ENCODE peak calls at places on chromosome 17, in eight cellular contexts. F is neural progenitor cell, W is left ventricle myocardium inferior, D is mammary epithelial cell, C is uterus, B is A549, S is tibial artery, V is mesenchymal stem cell. A is an unnamed sample.

GRCh38 chr17:12035713-12036112 is 15.0 kb downstream of the MAP2K4 start:
- DNase-seq in F (no peak), W (no peak), D (no peak), C (no peak), B (no peak), S (no peak), V (no peak), A (no peak)

GRCh38 chr17:19426631-19427030 is 15.6 kb downstream of the RNF112 start:
- DNase-seq in F (no peak), W (no peak), D (no peak), C (no peak), B (no peak), S (no peak), V (no peak), A (no peak)

GRCh38 chr17:9907883-9908648 is 3.0 kb upstream of the RCVRN start:
- DNase-seq in F (no peak), W (no peak), D (no peak), C (no peak), B (peak; percentile 57), S (no peak), V (peak; percentile 82), A (no peak)

GRCh38 chr17:8005357-8005756 is 2.9 kb downstream of the GUCY2D start:
- DNase-seq in F (no peak), W (no peak), D (no peak), C (no peak), B (no peak), S (no peak), V (no peak), A (no peak)

GRCh38 chr17:47726796-47727703 is 6.0 kb upstream of the TBX21 start:
- DNase-seq in F (no peak), W (no peak), D (no peak), C (no peak), B (no peak), S (no peak), V (no peak), A (no peak)

GRCh38 chr17:27349540-27350021 is 55.7 kb downstream of the WSB1 start:
- DNase-seq in F (no peak), W (no peak), D (no peak), C (no peak), B (no peak), S (no peak), V (no peak), A (no peak)

GRCh38 chr17:21511368-21512195 is 135.4 kb downstream of the KCNJ12 start:
- DNase-seq in F (peak; percentile 94), W (peak; percentile 86), D (peak; percentile 66), C (peak; percentile 84), B (peak; percentile 87), S (peak; percentile 90), V (peak; percentile 77), A (peak; percentile 60)

GRCh38 chr17:13182450-13182849 is 164.6 kb upstream of the ELAC2 start:
- DNase-seq in F (no peak), W (no peak), D (no peak), C (no peak), B (no peak), S (no peak), V (no peak), A (no peak)

GRCh38 chr17:50270430-50271172 is 3.7 kb upstream of the TMEM92 start:
- DNase-seq in F (peak; percentile 50), W (no peak), D (no peak), C (peak; percentile 71), B (no peak), S (peak; percentile 76), V (peak; percentile 89), A (no peak)

GRCh38 chr17:46003907-46004748 is 5.1 kb downstream of the STH start:
- DNase-seq in F (no peak), W (peak; percentile 50), D (no peak), C (no peak), B (no peak), S (peak; percentile 73), V (no peak), A (no peak)

GRCh38 chr17:17929655-17930380 is 42.4 kb downstream of the TOM1L2 start:
- DNase-seq in F (no peak), W (no peak), D (no peak), C (no peak), B (no peak), S (no peak), V (no peak), A (no peak)

GRCh38 chr17:64202683-64203430 is 60.2 kb downstream of the TEX2 start:
- DNase-seq in F (peak; percentile 29), W (no peak), D (peak; percentile 83), C (no peak), B (no peak), S (no peak), V (peak; percentile 72), A (no peak)

GRCh38 chr17:74210191-74211140 is 2.9 kb upstream of the TTYH2 start:
- DNase-seq in F (peak; percentile 67), W (peak; percentile 69), D (peak; percentile 53), C (peak; percentile 61), B (peak; percentile 69), S (peak; percentile 79), V (peak; percentile 78), A (no peak)

GRCh38 chr17:12927001-12927400 is 90.8 kb downstream of the ELAC2 start:
- DNase-seq in F (no peak), W (no peak), D (no peak), C (no peak), B (no peak), S (no peak), V (no peak), A (no peak)

DNA sequence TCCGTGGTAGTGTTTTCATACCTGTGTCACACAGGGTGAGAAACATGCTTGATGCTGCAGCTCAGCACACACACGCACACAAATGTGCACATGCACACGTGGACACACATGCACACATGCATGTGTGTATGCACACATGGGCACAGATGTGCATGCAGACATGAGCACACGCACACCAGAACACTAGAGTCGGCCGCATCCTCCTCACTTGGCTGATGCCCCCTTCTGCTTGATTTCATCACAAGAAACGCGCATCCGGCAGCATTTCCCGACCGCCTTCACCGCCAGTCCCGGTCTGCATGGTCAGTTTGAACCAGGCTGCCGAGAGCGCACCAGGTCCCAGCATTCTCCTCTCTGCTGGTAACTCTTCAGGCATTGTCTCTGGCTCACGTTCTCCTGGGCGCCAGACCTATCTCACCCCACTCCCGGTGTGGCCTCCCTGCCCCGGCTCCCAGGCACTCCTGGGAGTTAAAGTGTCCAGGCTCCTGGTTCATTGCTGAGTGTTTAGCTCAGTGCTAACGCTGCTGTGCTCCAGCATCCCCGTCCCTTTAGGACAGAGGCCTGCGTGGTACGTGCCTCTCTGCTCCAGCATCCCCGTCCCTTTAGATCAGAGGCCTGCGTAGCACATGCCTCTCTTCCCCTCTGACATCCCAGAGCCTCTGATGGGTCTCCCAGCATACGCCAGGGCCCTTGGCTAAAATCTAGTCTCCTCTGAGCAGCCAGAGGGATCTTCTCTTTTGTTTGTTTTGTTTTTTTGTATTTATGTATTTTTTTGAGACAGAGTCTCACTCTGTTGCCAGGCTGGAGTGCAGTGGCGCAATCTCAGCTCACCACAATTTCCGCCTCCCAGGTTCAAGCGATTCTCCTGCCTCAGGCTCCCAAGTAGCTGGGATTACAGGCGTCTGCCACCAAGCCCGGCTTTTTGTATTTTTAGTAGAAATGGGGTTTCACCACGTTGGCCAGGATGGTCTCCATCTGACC is 16.0 kb downstream of the BAIAP2 start:
- DNase-seq in F (no peak), W (no peak), D (no peak), C (no peak), B (no peak), S (no peak), V (peak; percentile 80), A (no peak)
- H3K4me1 ChIP-seq in F (peaks cover 22% of the 10 kb centered on the region), W (peaks cover 84% of the 10 kb centered on the region), D (peaks cover 48% of the 10 kb centered on the region), C (no peaks in the 10 kb centered on the region), B (peaks cover 4% of the 10 kb centered on the region), S (peaks cover 48% of the 10 kb centered on the region), V (peaks cover 71% of the 10 kb centered on the region), A (no peaks in the 10 kb centered on the region)

GRCh38 chr17:76219670-76220383 is 20.5 kb downstream of the RNF157 start:
- DNase-seq in F (no peak), W (no peak), D (no peak), C (no peak), B (no peak), S (no peak), V (no peak), A (no peak)

GRCh38 chr17:76213491-76213890 is 26.8 kb downstream of the RNF157 start:
- DNase-seq in F (peak; percentile 30), W (no peak), D (no peak), C (no peak), B (no peak), S (no peak), V (no peak), A (no peak)

DNA sequence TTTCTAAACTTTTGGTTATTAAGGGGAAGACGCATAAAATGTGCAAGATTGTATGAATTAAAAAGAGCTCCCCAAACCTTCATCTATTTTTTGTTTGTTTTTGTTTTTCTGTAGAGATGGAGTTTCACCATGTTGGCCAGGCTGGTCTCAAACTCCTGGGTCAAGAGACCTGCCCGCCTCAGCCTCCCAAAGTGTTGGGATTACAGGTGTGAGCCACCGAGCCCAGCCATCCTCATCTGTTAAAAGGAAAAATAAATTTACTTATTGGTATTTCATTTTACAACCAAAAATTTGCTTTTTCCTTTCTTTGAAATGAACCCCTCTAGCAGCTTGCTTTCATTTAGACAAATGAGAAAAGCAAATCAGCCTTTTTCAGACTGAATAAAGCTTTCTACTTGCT is 23.2 kb downstream of the RNF157 start:
- DNase-seq in F (no peak), W (no peak), D (no peak), C (no peak), B (no peak), S (no peak), V (no peak), A (no peak)
- H3K4me3 ChIP-seq in F (no peak overlapping the region), W (no peak overlapping the region), D (no peak overlapping the region), C (no peak overlapping the region), B (no peak overlapping the region), S (no peak overlapping the region), V (no peak overlapping the region), A (no peak overlapping the region)

GRCh38 chr17:36089888-36090836 is at the start of gene CCL3:
- DNase-seq in F (no peak), W (no peak), D (peak; percentile 11), C (no peak), B (no peak), S (no peak), V (no peak), A (no peak)
- H3K27ac ChIP-seq in F (no peak within 1 kb of the TSS), W (no peak within 1 kb of the TSS), D (no peak within 1 kb of the TSS), C (no peak within 1 kb of the TSS), B (no peak within 1 kb of the TSS), S (no peak within 1 kb of the TSS), V (no peak within 1 kb of the TSS), A (no peak within 1 kb of the TSS)

DNA sequence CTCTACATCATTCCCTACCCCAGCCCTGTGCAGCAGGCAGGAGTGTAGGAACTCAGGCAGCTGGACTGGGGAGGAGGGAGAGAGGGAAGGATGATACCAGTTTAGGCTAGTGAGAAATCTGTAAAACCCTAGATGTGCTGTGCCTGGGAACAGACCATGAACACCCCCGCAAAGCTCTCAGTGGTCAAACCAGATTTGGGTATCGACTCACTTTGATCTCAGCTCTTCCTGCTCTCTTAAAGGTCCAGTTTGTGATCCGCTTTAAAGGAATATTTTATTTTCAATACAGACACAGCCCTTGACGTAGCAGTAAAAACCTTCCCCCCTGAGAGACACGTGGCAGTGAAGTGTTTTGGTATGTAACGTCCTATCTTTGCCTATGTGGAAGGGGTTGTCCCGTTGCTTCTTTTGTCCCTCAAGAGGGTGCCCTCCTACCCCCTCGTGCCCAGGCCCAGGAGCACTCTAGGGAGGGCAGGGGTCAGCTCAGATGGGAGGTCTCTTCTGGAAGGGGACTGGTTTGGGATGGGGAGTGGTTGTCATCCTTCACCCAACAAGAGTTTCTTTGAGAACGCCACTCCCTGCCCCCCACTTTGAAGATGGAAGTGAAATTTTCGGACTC is 19.3 kb upstream of the TBX2 start:
- DNase-seq in F (no peak), W (no peak), D (no peak), C (no peak), B (no peak), S (no peak), V (no peak), A (no peak)
- H3K4me1 ChIP-seq in F (peaks cover 5% of the 10 kb centered on the region), W (peaks cover 21% of the 10 kb centered on the region), D (no peaks in the 10 kb centered on the region), C (no peaks in the 10 kb centered on the region), B (no peaks in the 10 kb centered on the region), S (peaks cover 19% of the 10 kb centered on the region), V (peaks cover 19% of the 10 kb centered on the region), A (no peaks in the 10 kb centered on the region)

A was measured in iPS DF 6.9.